ENCODE peak calls at places on chromosomes 3 and 15, in five cellular contexts. H, D, C, T and X are unnamed samples.

GRCh38 chr3:125110016-125110875 is 54.4 kb upstream of the HEG1 start:
- DNase-seq in D (no peak), H (no peak), C (no peak), T (no peak), X (no peak)

GRCh38 chr3:196667056-196667844 is 27.8 kb downstream of the NRROS start:
- DNase-seq in C (no peak), H (no peak), D (no peak), T (no peak), X (no peak)

GRCh38 chr15:98658831-98659699 is 10.7 kb downstream of the IGF1R start:
- DNase-seq in D (peak), C (no peak), T (no peak), H (no peak), X (no peak)

GRCh38 chr3:172042136-172042535 is 2.8 kb downstream of the FNDC3B start:
- DNase-seq in T (no peak), D (no peak), H (no peak), C (no peak), X (no peak)

GRCh38 chr15:79849789-79850188 is 47.0 kb downstream of the MTHFS start:
- DNase-seq in T (peak), C (no peak), H (no peak), D (no peak), X (no peak)

GRCh38 chr3:127162947-127163645 is 29.8 kb upstream of the PRR23E start:
- DNase-seq in D (no peak), C (no peak), T (no peak), H (no peak), X (no peak)

GRCh38 chr3:16145176-16145575 is 29.3 kb upstream of the GALNT15 start:
- DNase-seq in C (no peak), T (no peak), H (no peak), D (no peak), X (no peak)

GRCh38 chr3:29141912-29142262 is 139.0 kb upstream of the RBMS3 start:
- DNase-seq in D (no peak), H (no peak), T (no peak), C (no peak), X (no peak)

GRCh38 chr3:63400259-63400860 is 122.3 kb downstream of the SYNPR start:
- DNase-seq in C (no peak), D (no peak), T (no peak), H (no peak), X (no peak)

GRCh38 chr3:61181874-61182273 is 69.4 kb downstream of the FHIT start:
- DNase-seq in D (no peak), C (no peak), H (no peak), T (no peak), X (no peak)

GRCh38 chr15:82312611-82313349 is 36.5 kb downstream of the GOLGA6L10 start:
- DNase-seq in T (peak), D (no peak), C (peak), H (no peak), X (peak)

GRCh38 chr3:188319569-188319968 is 165.6 kb downstream of the LPP start:
- DNase-seq in D (no peak), C (no peak), T (no peak), H (no peak), X (no peak)

GRCh38 chr15:66139816-66140215 is 113.7 kb downstream of the MEGF11 start:
- DNase-seq in T (no peak), C (no peak), H (no peak), D (no peak), X (no peak)

GRCh38 chr3:131973731-131974130 is 61.1 kb downstream of the CPNE4 start:
- DNase-seq in D (no peak), H (no peak), T (no peak), C (no peak), X (no peak)

GRCh38 chr3:168981396-168981795 is 682.1 kb downstream of the MECOM start:
- DNase-seq in D (no peak), T (no peak), C (no peak), H (no peak), X (no peak)

GRCh38 chr3:185089343-185089742 is 63.5 kb downstream of the C3orf70 start:
- DNase-seq in C (no peak), T (no peak), H (no peak), D (no peak), X (no peak)

GRCh38 chr3:37993811-37994638 is 3.4 kb downstream of the VILL start:
- DNase-seq in T (peak), C (peak), H (peak), D (peak), X (peak)

GRCh38 chr3:161700998-161701397 is 204.4 kb downstream of the OTOL1 start:
- DNase-seq in D (no peak), H (no peak), C (no peak), T (no peak), X (no peak)

GRCh38 chr15:58179741-58180381 is 41.7 kb downstream of the AQP9 start:
- DNase-seq in C (no peak), H (no peak), D (no peak), T (no peak), X (no peak)

GRCh38 chr3:41050149-41050548 is 149.2 kb upstream of the CTNNB1 start:
- DNase-seq in T (no peak), D (no peak), C (no peak), H (peak), X (no peak)

GRCh38 chr3:125203731-125204130 is 8.8 kb downstream of the SLC12A8 start:
- DNase-seq in D (no peak), T (no peak), C (no peak), H (no peak), X (no peak)

GRCh38 chr15:65476942-65477341 is 40.5 kb downstream of the DPP8 start:
- DNase-seq in H (no peak), C (no peak), T (no peak), D (no peak), X (no peak)

GRCh38 chr15:75776075-75776443 is 63.4 kb upstream of the CSPG4 start:
- DNase-seq in T (no peak), H (no peak), C (no peak), D (no peak), X (no peak)

GRCh38 chr3:52454235-52454937 is 545 bp upstream of the TNNC1 start:
- DNase-seq in C (no peak), D (no peak), T (peak), H (peak), X (no peak)

GRCh38 chr3:146334151-146334550 is 83.2 kb upstream of the PLSCR4 start:
- DNase-seq in C (no peak), T (no peak), H (no peak), D (no peak), X (no peak)

GRCh38 chr3:142977399-142977728 is 13.9 kb upstream of the PAQR9 start:
- DNase-seq in T (no peak), H (no peak), C (no peak), D (no peak), X (no peak)

GRCh38 chr15:48381861-48382260 is 50.6 kb downstream of the DUT start:
- DNase-seq in C (no peak), H (no peak), T (no peak), D (no peak), X (no peak)

GRCh38 chr3:178439504-178439903 is 96.7 kb upstream of the KCNMB2 start:
- DNase-seq in H (no peak), D (no peak), C (no peak), T (no peak), X (no peak)

GRCh38 chr15:73029003-73029527 is 23.2 kb upstream of the NEO1 start:
- DNase-seq in H (no peak), D (no peak), C (no peak), T (no peak), X (no peak)

GRCh38 chr15:90836296-90836871 is 32.0 kb upstream of the FURIN start:
- DNase-seq in D (no peak), C (no peak), T (no peak), H (no peak), X (no peak)

GRCh38 chr3:116005404-116005803 is 382.1 kb downstream of the GAP43 start:
- DNase-seq in D (no peak), T (no peak), C (no peak), H (no peak), X (peak)

GRCh38 chr15:86558678-86559077 is 479.0 kb downstream of the AGBL1 start:
- DNase-seq in T (no peak), C (no peak), D (no peak), H (no peak), X (no peak)

GRCh38 chr3:144866504-144866903 is 894.9 kb downstream of the DIPK2A start:
- DNase-seq in T (no peak), H (no peak), D (no peak), C (no peak), X (no peak)

DNA sequence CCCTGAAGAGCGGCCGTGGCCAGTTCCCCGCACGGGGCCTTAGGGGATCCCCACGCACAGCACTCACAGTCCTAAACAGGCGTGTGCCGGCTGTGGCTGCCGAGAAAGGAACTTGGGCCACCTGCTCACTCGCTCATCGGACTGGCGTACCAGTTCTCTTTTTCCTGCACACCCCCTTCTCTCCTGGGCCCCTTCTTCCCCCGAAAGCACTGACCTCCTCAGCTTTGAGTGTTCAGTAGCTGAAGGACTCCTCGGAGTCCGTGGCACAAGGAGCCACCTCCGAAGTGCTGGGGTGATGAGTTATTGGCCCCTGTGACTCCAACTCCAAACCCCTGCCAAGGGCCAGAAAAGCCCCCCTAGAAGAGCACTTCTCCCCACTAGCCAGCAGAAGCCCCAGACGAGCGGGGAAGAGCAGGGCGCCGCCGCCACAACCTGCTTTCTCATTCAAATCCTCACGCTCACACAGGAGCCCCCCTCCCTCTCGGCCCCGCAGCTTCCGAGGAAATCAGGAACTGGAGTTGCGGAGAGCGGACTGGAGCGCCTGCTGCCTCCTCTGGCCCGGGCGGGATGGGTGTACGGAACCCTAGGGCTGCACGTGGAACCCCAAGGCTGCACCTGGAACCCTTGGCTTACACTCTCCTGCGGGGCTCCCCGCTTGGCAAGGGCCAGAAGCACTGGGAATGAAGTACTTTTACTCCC is at the start of gene PLCH1:
- DNase-seq in H (peak), T (peak), D (peak), C (peak), X (peak)
- TF ChIP-seq POLR2AphosphoS5 in H (no peak), T (no peak), D (peak), C (no peak), X (no peak)

DNA sequence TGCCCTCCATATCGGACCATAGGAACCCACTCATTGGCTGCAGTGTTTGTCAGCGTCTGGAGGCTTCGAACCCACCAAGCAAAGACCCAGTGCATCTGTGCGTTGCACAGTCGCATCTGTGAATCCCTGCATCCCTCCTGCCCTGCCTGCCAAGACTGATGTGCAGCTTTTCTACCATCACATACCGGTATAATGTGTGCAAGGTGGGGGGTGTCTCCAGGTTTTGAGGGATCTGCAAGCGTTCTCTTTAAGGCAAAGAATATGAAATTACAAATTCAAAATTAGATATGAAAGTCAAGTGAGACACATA is 288 bp upstream of the NME9 start:
- DNase-seq in C (no peak), T (no peak), D (no peak), H (no peak), X (no peak)
- H3K4me3 ChIP-seq in C (peak), T (peak), D (no peak), H (peak), X (peak)

GRCh38 chr3:133573629-133574194 is at the start of gene CDV3:
- DNase-seq in T (no peak), D (no peak), C (no peak), H (no peak), X (no peak)
- TF ChIP-seq POLR2A in T (no peak), D (peak), C (no peak), H (peak), X (peak)

DNA sequence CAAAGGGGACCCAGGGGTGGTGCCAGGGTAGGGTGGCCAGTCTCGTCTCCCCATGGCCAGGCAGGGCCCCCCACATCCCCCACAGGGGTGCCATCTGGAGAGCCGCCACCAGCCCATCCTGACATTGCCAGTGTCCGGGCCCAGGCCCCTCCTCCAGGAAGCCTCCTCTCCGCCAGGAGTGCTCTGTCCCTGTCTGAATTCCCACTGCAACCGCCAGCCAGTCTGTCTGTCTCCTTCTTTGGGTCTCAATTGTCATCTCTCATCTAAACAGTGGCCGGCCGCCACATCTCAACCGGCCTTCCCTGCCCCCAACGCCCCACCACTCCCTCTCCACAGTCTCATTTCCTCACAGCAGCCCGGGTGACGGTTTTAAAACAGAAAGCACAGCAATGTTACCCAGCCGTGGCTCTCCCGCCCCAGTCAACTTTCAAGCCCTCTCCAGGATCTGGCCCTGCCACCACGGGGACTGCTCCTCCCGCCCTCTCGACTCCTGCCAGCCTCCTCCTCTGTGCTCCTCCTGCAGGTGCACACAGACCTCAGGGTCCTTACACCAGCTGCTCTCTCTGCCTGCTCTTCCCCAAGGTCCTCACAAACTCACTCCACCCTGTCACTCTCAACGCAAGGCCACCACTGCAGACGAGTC is 57.0 kb downstream of the IQSEC1 start:
- DNase-seq in T (peak), C (peak), D (peak), H (no peak), X (peak)
- TF ChIP-seq POLR2AphosphoS5 in T (no peak), C (peak), D (peak), H (no peak), X (peak)

GRCh38 chr3:186787642-186788481 is 4.5 kb downstream of the EIF4A2 start:
- DNase-seq in T (no peak), C (no peak), D (no peak), H (no peak), X (no peak)
- H3K4me3 ChIP-seq in T (no peak), C (no peak), D (no peak), H (no peak), X (no peak)

GRCh38 chr3:190385835-190386688 is 1.9 kb upstream of the CLDN16 start:
- DNase-seq in H (no peak), C (no peak), D (no peak), T (no peak), X (no peak)
- TF ChIP-seq POLR2A in H (no peak), C (no peak), D (no peak), T (no peak), X (no peak)

DNA sequence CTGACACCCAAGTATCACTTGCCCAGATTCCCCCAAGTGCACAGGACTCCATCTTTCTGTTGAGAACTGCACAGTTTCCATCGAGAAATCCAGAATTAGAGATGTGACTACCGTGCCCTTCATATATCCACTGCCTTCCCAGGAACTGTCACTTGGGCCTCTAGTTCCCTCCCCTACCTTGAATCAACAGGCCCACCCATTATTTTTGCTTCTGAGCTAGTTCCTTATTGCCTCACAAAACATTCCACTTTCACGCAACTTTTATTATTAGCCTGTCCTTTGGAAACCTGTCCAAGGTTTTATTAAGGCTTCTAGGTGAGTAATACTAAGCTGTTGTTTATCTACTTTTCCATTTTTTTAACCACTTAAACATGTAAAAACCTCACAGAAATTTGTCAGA is 17.1 kb upstream of the SLC30A4 start:
- DNase-seq in D (no peak), C (no peak), H (no peak), T (no peak), X (no peak)
- TF ChIP-seq POLR2AphosphoS5 in D (no peak), C (no peak), H (no peak), T (no peak), X (no peak)

GRCh38 chr15:41276821-41277220 is 45.8 kb downstream of the CHP1 start:
- DNase-seq in T (no peak), H (no peak), D (no peak), C (no peak), X (no peak)
- H3K4me3 ChIP-seq in T (no peak), H (no peak), D (no peak), C (no peak), X (no peak)

DNA sequence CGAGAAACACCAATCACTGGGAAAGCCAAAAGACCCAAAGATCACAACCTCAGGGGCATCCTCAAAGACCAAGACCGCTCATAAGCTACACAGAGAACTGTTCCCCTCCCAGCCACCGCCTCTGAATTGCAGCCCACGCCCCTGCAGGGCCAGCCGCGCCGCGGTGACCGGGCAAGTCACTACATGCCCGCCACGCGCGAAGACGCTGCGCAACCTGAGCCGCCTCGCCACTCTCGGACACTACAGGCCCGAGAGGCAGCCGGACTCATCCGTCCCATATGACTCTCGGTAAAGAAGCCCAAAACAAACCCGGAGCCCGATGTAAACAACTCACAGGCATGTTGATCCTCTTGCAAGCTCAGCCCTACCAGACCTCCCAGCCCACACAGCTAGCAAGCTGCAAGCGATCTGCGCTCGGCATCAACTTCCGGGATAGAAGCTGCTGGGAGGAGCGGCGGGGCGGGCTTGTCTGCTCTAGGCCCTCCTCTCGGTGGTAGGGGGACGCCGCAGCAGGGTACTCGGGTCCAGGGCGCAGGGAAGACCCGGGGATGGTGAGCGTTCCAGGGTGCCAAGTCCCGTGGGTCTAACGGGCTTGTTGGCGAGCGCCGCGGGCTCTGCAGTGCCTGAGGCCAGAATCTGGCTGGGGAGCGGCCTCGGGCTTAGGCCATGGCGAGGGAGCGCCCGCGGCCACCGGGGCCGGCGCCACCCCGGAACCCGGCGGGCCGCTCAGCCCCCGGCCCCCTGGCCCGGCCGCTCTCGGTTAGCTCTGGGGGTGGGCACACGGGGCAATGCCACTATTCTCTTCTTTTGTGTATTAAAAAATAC is at the start of gene RPS27L:
- DNase-seq in D (peak), H (peak), C (peak), T (peak), X (peak)
- TF ChIP-seq POLR2A in D (peak), H (peak), C (peak), T (no peak), X (peak)

GRCh38 chr15:94206463-94207167 is 24.7 kb upstream of the MCTP2 start:
- DNase-seq in C (no peak), H (no peak), D (no peak), T (no peak), X (no peak)
- TF ChIP-seq POLR2AphosphoS5 in C (no peak), H (no peak), D (no peak), T (no peak), X (no peak)